ENCODE peak calls at places on chromosomes 6 and 20, in seven cellular contexts. I, H, D, E, X, R and O are unnamed samples.

GRCh38 chr6:40774932-40775331 is 187.8 kb upstream of the LRFN2 start:
- DNase-seq in I (no peak), H (no peak), D (no peak), E (no peak), X (no peak), R (peak), O (no peak)

GRCh38 chr6:98842489-98843180 is 8.3 kb downstream of the POU3F2 start:
- DNase-seq in I (no peak), H (no peak), D (no peak), E (no peak), X (no peak), R (no peak), O (no peak)

GRCh38 chr20:23257106-23257761 is 93.4 kb upstream of the NXT1 start:
- DNase-seq in I (no peak), H (no peak), D (no peak), E (no peak), X (no peak), R (no peak), O (no peak)

GRCh38 chr20:51797357-51798025 is 4.8 kb downstream of the SALL4 start:
- DNase-seq in I (no peak), H (no peak), D (no peak), E (no peak), X (no peak), R (no peak), O (no peak)

GRCh38 chr6:151067684-151068596 is 171.8 kb upstream of the AKAP12 start:
- DNase-seq in I (no peak), H (no peak), D (peak), E (peak), X (peak), R (peak), O (no peak)

GRCh38 chr20:61968036-61968810 is 97.5 kb downstream of the TAF4 start:
- DNase-seq in I (no peak), H (no peak), D (no peak), E (no peak), X (no peak), R (no peak), O (no peak)

GRCh38 chr6:153172815-153173214 is 41.7 kb upstream of the RGS17 start:
- DNase-seq in I (no peak), H (no peak), D (no peak), E (no peak), X (no peak), R (no peak), O (no peak)

GRCh38 chr6:129776542-129776941 is 66.6 kb upstream of the ARHGAP18 start:
- DNase-seq in I (no peak), H (no peak), D (no peak), E (no peak), X (no peak), R (no peak), O (no peak)

GRCh38 chr6:31621320-31621939 is 915 bp downstream of the PRRC2A start:
- DNase-seq in I (no peak), H (no peak), D (no peak), E (no peak), X (no peak), R (peak), O (no peak)

GRCh38 chr6:89475634-89476033 is 42.7 kb downstream of the ANKRD6 start:
- DNase-seq in I (no peak), H (no peak), D (peak), E (no peak), X (no peak), R (peak), O (no peak)

GRCh38 chr6:44224154-44224977 is 971 bp downstream of the SLC29A1 start:
- DNase-seq in I (no peak), H (no peak), D (no peak), E (no peak), X (no peak), R (no peak), O (peak)

GRCh38 chr20:17343091-17343490 is 116.3 kb downstream of the PCSK2 start:
- DNase-seq in I (no peak), H (no peak), D (no peak), E (no peak), X (no peak), R (no peak), O (no peak)

GRCh38 chr20:47353697-47354387 is 2.7 kb downstream of the ZMYND8 start:
- DNase-seq in I (no peak), H (no peak), D (no peak), E (no peak), X (no peak), R (peak), O (no peak)

GRCh38 chr6:5786321-5787053 is 220.2 kb downstream of the NRN1 start:
- DNase-seq in I (no peak), H (no peak), D (no peak), E (no peak), X (no peak), R (no peak), O (no peak)

GRCh38 chr6:136790411-136791295 is 1.6 kb downstream of the MAP3K5 start:
- DNase-seq in I (no peak), H (no peak), D (no peak), E (no peak), X (no peak), R (no peak), O (no peak)

GRCh38 chr6:66328181-66328580 is 621.2 kb upstream of the EYS start:
- DNase-seq in I (no peak), H (no peak), D (no peak), E (no peak), X (no peak), R (no peak), O (no peak)

GRCh38 chr6:89970609-89971337 is 76.5 kb downstream of the GJA10 start:
- DNase-seq in I (no peak), H (no peak), D (no peak), E (peak), X (no peak), R (peak), O (no peak)

GRCh38 chr6:105045546-105045945 is 88.6 kb downstream of the LIN28B start:
- DNase-seq in I (no peak), H (no peak), D (no peak), E (no peak), X (no peak), R (no peak), O (no peak)

GRCh38 chr6:149915970-149916865 is 6.7 kb downstream of the RAET1G start:
- DNase-seq in I (no peak), H (no peak), D (no peak), E (no peak), X (no peak), R (no peak), O (no peak)

GRCh38 chr6:156564128-156564806 is 212.9 kb upstream of the ARID1B start:
- DNase-seq in I (peak), H (peak), D (peak), E (peak), X (peak), R (peak), O (peak)

GRCh38 chr6:130943738-130944137 is 116.5 kb downstream of the SMLR1 start:
- DNase-seq in I (no peak), H (no peak), D (no peak), E (no peak), X (no peak), R (peak), O (no peak)

GRCh38 chr6:53837875-53838806 is 43.3 kb downstream of the LRRC1 start:
- DNase-seq in I (no peak), H (no peak), D (no peak), E (no peak), X (no peak), R (no peak), O (no peak)

GRCh38 chr20:38230957-38231785 is 29.4 kb downstream of the KIAA1755 start:
- DNase-seq in I (no peak), H (no peak), D (no peak), E (no peak), X (no peak), R (no peak), O (no peak)

GRCh38 chr6:70166088-70166958 is 136.6 kb downstream of the COL9A1 start:
- DNase-seq in I (peak), H (peak), D (peak), E (peak), X (peak), R (peak), O (no peak)

GRCh38 chr20:58084566-58084965 is 143.9 kb downstream of the ANKRD60 start:
- DNase-seq in I (no peak), H (no peak), D (no peak), E (no peak), X (no peak), R (no peak), O (no peak)

GRCh38 chr6:141426400-141426980 is 706.2 kb upstream of the GJE1 start:
- DNase-seq in I (no peak), H (no peak), D (no peak), E (no peak), X (no peak), R (no peak), O (no peak)

GRCh38 chr20:41249781-41250281 is 67.7 kb downstream of the ZHX3 start:
- DNase-seq in I (no peak), H (peak), D (no peak), E (no peak), X (no peak), R (no peak), O (no peak)

GRCh38 chr6:68958327-68958726 is 323.2 kb downstream of the ADGRB3 start:
- DNase-seq in I (no peak), H (no peak), D (no peak), E (no peak), X (no peak), R (no peak), O (no peak)

GRCh38 chr6:109082178-109082577 is 12.5 kb downstream of the SESN1 start:
- DNase-seq in I (no peak), H (no peak), D (no peak), E (no peak), X (no peak), R (no peak), O (no peak)

GRCh38 chr6:151847064-151847463 is 39.6 kb downstream of the ESR1 start:
- DNase-seq in I (no peak), H (no peak), D (no peak), E (no peak), X (no peak), R (no peak), O (no peak)